ENCODE peak calls at places on chromosomes 6 and 20, in six cellular contexts. N is RWPE1, I is HuH-7, D is NCI-H1417 treated with DMSO at 0.1 percent for 48 hours, H is NCI-H1092 treated with DMSO at 0.1 percent for 48 hours, W is kidney epithelial cell. C is an unnamed sample.

GRCh38 chr6:132715204-132715603 is 1.3 kb upstream of the VNN1 start:
- DNase-seq in N (peak; percentile 57), I (peak; percentile 75), D (no peak), H (no peak), W (no peak), C (no peak)

GRCh38 chr6:109318328-109318876 is 63.9 kb downstream of the CD164 start:
- DNase-seq in N (no peak), I (peak; percentile 52), D (no peak), H (peak; percentile 79), W (no peak), C (no peak)

GRCh38 chr6:102026649-102027048 is 633.1 kb downstream of the GRIK2 start:
- DNase-seq in N (no peak), I (no peak), D (no peak), H (no peak), W (no peak), C (no peak)

GRCh38 chr20:2973574-2973973 is 69.8 kb upstream of the GNRH2 start:
- DNase-seq in N (no peak), I (peak; percentile 16), D (no peak), H (no peak), W (no peak), C (no peak)

GRCh38 chr20:61494763-61495595 is 242.9 kb downstream of the CDH4 start:
- DNase-seq in N (no peak), I (no peak), D (no peak), H (no peak), W (no peak), C (no peak)

GRCh38 chr20:58702859-58703648 is 10.5 kb downstream of the NPEPL1 start:
- DNase-seq in N (no peak), I (no peak), D (no peak), H (no peak), W (no peak), C (no peak)

GRCh38 chr20:37408930-37409210 is 62.9 kb downstream of the SRC start:
- DNase-seq in N (no peak), I (no peak), D (no peak), H (peak; percentile 46), W (no peak), C (no peak)

GRCh38 chr6:42505377-42505702 is 53.6 kb upstream of the TRERF1 start:
- DNase-seq in N (peak; percentile 49), I (no peak), D (no peak), H (no peak), W (peak; percentile 5), C (no peak)

GRCh38 chr6:25743868-25744267 is 10.7 kb upstream of the SLC17A4 start:
- DNase-seq in N (no peak), I (no peak), D (no peak), H (no peak), W (no peak), C (no peak)

GRCh38 chr6:109073344-109074235 is 21.1 kb downstream of the SESN1 start:
- DNase-seq in N (peak; percentile 40), I (no peak), D (peak; percentile 35), H (peak; percentile 47), W (no peak), C (no peak)

GRCh38 chr20:38214871-38215788 is 45.4 kb downstream of the KIAA1755 start:
- DNase-seq in N (no peak), I (peak; percentile 38), D (no peak), H (no peak), W (no peak), C (no peak)

GRCh38 chr6:116545661-116546060 is at the start of gene TRAPPC3L:
- DNase-seq in N (no peak), I (no peak), D (no peak), H (no peak), W (no peak), C (no peak)

GRCh38 chr20:4369798-4370124 is 351.9 kb upstream of the PRND start:
- DNase-seq in N (no peak), I (no peak), D (no peak), H (no peak), W (no peak), C (peak; percentile 27)

GRCh38 chr6:85458782-85459181 is 8.9 kb downstream of the NT5E start:
- DNase-seq in N (no peak), I (no peak), D (no peak), H (no peak), W (no peak), C (no peak)

GRCh38 chr20:36823126-36823525 is 49.6 kb upstream of the DSN1 start:
- DNase-seq in N (no peak), I (no peak), D (no peak), H (peak; percentile 38), W (no peak), C (no peak)

GRCh38 chr6:56550307-56550706 is 92.4 kb downstream of the DST start:
- DNase-seq in N (no peak), I (no peak), D (no peak), H (no peak), W (no peak), C (no peak)

GRCh38 chr6:126063512-126064146 is 77.3 kb downstream of the TRMT11 start:
- DNase-seq in N (no peak), I (no peak), D (no peak), H (no peak), W (peak; percentile 25), C (no peak)

GRCh38 chr20:62897666-62898065 is 28.6 kb downstream of the DIDO1 start:
- DNase-seq in N (no peak), I (no peak), D (no peak), H (no peak), W (no peak), C (no peak)

GRCh38 chr6:12851123-12851695 is 134.6 kb downstream of the PHACTR1 start:
- DNase-seq in N (no peak), I (no peak), D (no peak), H (no peak), W (no peak), C (no peak)

GRCh38 chr6:41813956-41814355 is 26.5 kb downstream of the TOMM6 start:
- DNase-seq in N (no peak), I (no peak), D (no peak), H (no peak), W (no peak), C (no peak)

GRCh38 chr6:158016571-158017383 is 35.1 kb downstream of the SYNJ2 start:
- DNase-seq in N (no peak), I (no peak), D (no peak), H (no peak), W (no peak), C (no peak)

GRCh38 chr6:124961784-124962611 is at the start of gene RNF217:
- DNase-seq in N (peak; percentile 44), I (peak; percentile 70), D (no peak), H (peak; percentile 27), W (no peak), C (no peak)

GRCh38 chr6:151881231-151881630 is 73.7 kb downstream of the ESR1 start:
- DNase-seq in N (no peak), I (no peak), D (no peak), H (no peak), W (no peak), C (no peak)

GRCh38 chr6:142726616-142727015 is 218.4 kb downstream of the HIVEP2 start:
- DNase-seq in N (no peak), I (no peak), D (no peak), H (no peak), W (no peak), C (no peak)

GRCh38 chr6:108951351-108951953 is 103.2 kb downstream of the ARMC2 start:
- DNase-seq in N (no peak), I (no peak), D (no peak), H (no peak), W (no peak), C (no peak)

GRCh38 chr6:159390384-159390783 is 221.2 kb downstream of the FNDC1 start:
- DNase-seq in N (no peak), I (no peak), D (no peak), H (no peak), W (no peak), C (no peak)

GRCh38 chr20:16350465-16350864 is 222.8 kb downstream of the KIF16B start:
- DNase-seq in N (peak; percentile 55), I (no peak), D (no peak), H (no peak), W (peak; percentile 78), C (no peak)

GRCh38 chr6:153032255-153032882 is 29.9 kb upstream of the MTRF1L start:
- DNase-seq in N (peak; percentile 20), I (no peak), D (no peak), H (peak; percentile 25), W (no peak), C (no peak)

GRCh38 chr6:37435816-37436215 is 2.8 kb downstream of the CMTR1 start:
- DNase-seq in N (no peak), I (no peak), D (no peak), H (no peak), W (no peak), C (no peak)